ENCODE peak calls at places on chromosome 4, in four cellular contexts. W, B, E and P are unnamed samples.

GRCh38 chr4:113686950-113687718 is 74.4 kb downstream of the CAMK2D start:
- DNase-seq in W (no peak), B (no peak), E (no peak), P (no peak)

GRCh38 chr4:589219-589963 is 13.3 kb upstream of the TMEM271 start:
- DNase-seq in W (no peak), B (no peak), E (no peak), P (no peak)

GRCh38 chr4:53614616-53615015 is 23.3 kb upstream of the LNX1 start:
- DNase-seq in W (no peak), B (peak; percentile 63), E (no peak), P (no peak)

GRCh38 chr4:11842620-11843263 is 414.0 kb upstream of the HS3ST1 start:
- DNase-seq in W (no peak), B (no peak), E (no peak), P (no peak)

GRCh38 chr4:70654605-70655011 is 11.7 kb downstream of the JCHAIN start:
- DNase-seq in W (no peak), B (no peak), E (no peak), P (no peak)

GRCh38 chr4:64780664-64781063 is 371.4 kb upstream of the TECRL start:
- DNase-seq in W (no peak), B (no peak), E (no peak), P (no peak)

GRCh38 chr4:181261279-181261678 is 981.9 kb upstream of the TENM3 start:
- DNase-seq in W (no peak), B (no peak), E (no peak), P (peak; percentile 24)

GRCh38 chr4:155353923-155354540 is 22.7 kb downstream of the MAP9 start:
- DNase-seq in W (peak; percentile 73), B (peak; percentile 71), E (peak; percentile 65), P (peak; percentile 35)

GRCh38 chr4:153758688-153759406 is 977 bp downstream of the RNF175 start:
- DNase-seq in W (no peak), B (no peak), E (peak; percentile 15), P (no peak)

GRCh38 chr4:168449740-168450442 is 30.4 kb downstream of the DDX60L start:
- DNase-seq in W (no peak), B (no peak), E (no peak), P (no peak)